ENCODE peak calls at places on chromosome 12, in eight cellular contexts. U is NCI-H446 treated with DMSO at 0.1 percent for 48 hours, X is left cardiac atrium, Q is activated T-cell treated with anti-CD3 and anti-CD28 coated beads for 4 hours, J is iris pigment epithelial cell, B is WERI-Rb-1, F is COR-L47, Y is IMR-90. R is an unnamed sample.

GRCh38 chr12:10501031-10501430 is 4.7 kb upstream of the EIF2S3B start:
- DNase-seq in U (no peak), X (no peak), Q (no peak), J (peak), B (no peak), F (no peak), Y (no peak), R (peak)

GRCh38 chr12:26264215-26264838 is 69.0 kb downstream of the SSPN start:
- DNase-seq in U (no peak), X (no peak), Q (no peak), J (peak), B (no peak), F (no peak), Y (no peak), R (no peak)

GRCh38 chr12:64670856-64671639 is 60.8 kb downstream of the RASSF3 start:
- DNase-seq in U (no peak), X (no peak), Q (no peak), J (peak), B (no peak), F (no peak), Y (peak), R (peak)

GRCh38 chr12:11787921-11788849 is 138.7 kb downstream of the ETV6 start:
- DNase-seq in U (no peak), X (no peak), Q (no peak), J (no peak), B (peak), F (no peak), Y (no peak), R (no peak)

GRCh38 chr12:119148049-119148448 is 30.7 kb upstream of the HSPB8 start:
- DNase-seq in U (no peak), X (no peak), Q (no peak), J (no peak), B (no peak), F (no peak), Y (no peak), R (no peak)

GRCh38 chr12:128471491-128471890 is 204.5 kb downstream of the TMEM132C start:
- DNase-seq in U (no peak), X (no peak), Q (no peak), J (no peak), B (no peak), F (no peak), Y (no peak), R (no peak)

GRCh38 chr12:13328535-13328934 is 132.0 kb downstream of the EMP1 start:
- DNase-seq in U (no peak), X (no peak), Q (no peak), J (no peak), B (peak), F (no peak), Y (no peak), R (no peak)

GRCh38 chr12:48279601-48280000 is 71.1 kb downstream of the ZNF641 start:
- DNase-seq in U (no peak), X (no peak), Q (no peak), J (no peak), B (no peak), F (no peak), Y (no peak), R (no peak)

GRCh38 chr12:42794811-42795210 is 205.3 kb upstream of the PRICKLE1 start:
- DNase-seq in U (no peak), X (no peak), Q (no peak), J (peak), B (no peak), F (no peak), Y (peak), R (peak)

GRCh38 chr12:110203546-110203945 is 77.5 kb upstream of the ATP2A2 start:
- DNase-seq in U (no peak), X (no peak), Q (no peak), J (no peak), B (no peak), F (no peak), Y (no peak), R (no peak)

GRCh38 chr12:75315518-75315917 is 14.6 kb downstream of the CAPS2 start:
- DNase-seq in U (no peak), X (no peak), Q (no peak), J (peak), B (no peak), F (no peak), Y (peak), R (peak)

GRCh38 chr12:72273499-72273837 is 1.3 kb downstream of the TRHDE start:
- DNase-seq in U (no peak), X (no peak), Q (no peak), J (no peak), B (no peak), F (no peak), Y (no peak), R (no peak)

GRCh38 chr12:85278598-85279448 is 1.2 kb upstream of the ALX1 start:
- DNase-seq in U (no peak), X (no peak), Q (no peak), J (no peak), B (no peak), F (no peak), Y (no peak), R (no peak)

GRCh38 chr12:31524791-31525495 is 66.0 kb downstream of the DENND5B start:
- DNase-seq in U (no peak), X (no peak), Q (no peak), J (peak), B (no peak), F (no peak), Y (peak), R (no peak)

GRCh38 chr12:75505706-75506312 is 5.6 kb downstream of the KRR1 start:
- DNase-seq in U (no peak), X (no peak), Q (no peak), J (peak), B (no peak), F (peak), Y (peak), R (peak)

GRCh38 chr12:117300131-117300530 is 61.3 kb downstream of the NOS1 start:
- DNase-seq in U (no peak), X (no peak), Q (no peak), J (no peak), B (no peak), F (no peak), Y (no peak), R (no peak)

GRCh38 chr12:1525858-1526257 is 68.5 kb downstream of the FBXL14 start:
- DNase-seq in U (no peak), X (no peak), Q (no peak), J (no peak), B (no peak), F (no peak), Y (no peak), R (no peak)

GRCh38 chr12:47082963-47083621 is 3.3 kb upstream of the AMIGO2 start:
- DNase-seq in U (no peak), X (no peak), Q (no peak), J (peak), B (no peak), F (no peak), Y (peak), R (peak)

GRCh38 chr12:71653137-71653536 is 10.5 kb downstream of the ZFC3H1 start:
- DNase-seq in U (no peak), X (no peak), Q (no peak), J (no peak), B (no peak), F (no peak), Y (no peak), R (no peak)

GRCh38 chr12:32536000-32536345 is 136.6 kb downstream of the FGD4 start:
- DNase-seq in U (no peak), X (no peak), Q (no peak), J (peak), B (no peak), F (no peak), Y (no peak), R (peak)

GRCh38 chr12:132945806-132946506 is 10.2 kb downstream of the ZNF605 start:
- DNase-seq in U (no peak), X (no peak), Q (no peak), J (no peak), B (no peak), F (no peak), Y (no peak), R (no peak)

GRCh38 chr12:13101854-13102375 is 1.6 kb downstream of the GSG1 start:
- DNase-seq in U (peak), X (no peak), Q (no peak), J (peak), B (peak), F (no peak), Y (peak), R (peak)